ENCODE peak calls at places on chromosomes 2 and 18, in seven cellular contexts. C, J, P, M, E, A and N are unnamed samples.

GRCh38 chr2:136327162-136327852 is 209.4 kb upstream of the CXCR4 start:
- DNase-seq in C (no peak), J (peak), P (peak), M (no peak), E (no peak), A (no peak), N (no peak)

GRCh38 chr2:29047083-29047840 is 27.1 kb downstream of the PCARE start:
- DNase-seq in C (peak), J (no peak), P (no peak), M (no peak), E (no peak), A (no peak), N (no peak)

GRCh38 chr2:201909348-201909747 is 103.0 kb downstream of the CDK15 start:
- DNase-seq in C (no peak), J (no peak), P (no peak), M (no peak), E (no peak), A (no peak), N (no peak)

GRCh38 chr2:189253841-189254240 is 74.3 kb upstream of the COL5A2 start:
- DNase-seq in C (no peak), J (no peak), P (no peak), M (no peak), E (no peak), A (no peak), N (no peak)

GRCh38 chr2:170022692-170023091 is 155.3 kb upstream of the MYO3B start:
- DNase-seq in C (no peak), J (no peak), P (no peak), M (peak), E (no peak), A (peak), N (no peak)

GRCh38 chr2:30231726-30232026 is 342 bp downstream of the LBH start:
- DNase-seq in C (no peak), J (no peak), P (peak), M (no peak), E (no peak), A (no peak), N (no peak)

GRCh38 chr2:54456526-54457325 is 599 bp downstream of the SPTBN1 start:
- DNase-seq in C (peak), J (no peak), P (no peak), M (peak), E (peak), A (no peak), N (no peak)

GRCh38 chr2:127984551-127984950 is 43.3 kb downstream of the SAP130 start:
- DNase-seq in C (no peak), J (no peak), P (no peak), M (no peak), E (no peak), A (no peak), N (no peak)

GRCh38 chr2:43943809-43944452 is 51.9 kb downstream of the LRPPRC start:
- DNase-seq in C (peak), J (no peak), P (no peak), M (no peak), E (no peak), A (no peak), N (no peak)

GRCh38 chr2:74373189-74373588 is 6.9 kb downstream of the DCTN1 start:
- DNase-seq in C (no peak), J (no peak), P (no peak), M (no peak), E (peak), A (no peak), N (no peak)

GRCh38 chr2:97958184-97958583 is 37.6 kb downstream of the TMEM131 start:
- DNase-seq in C (no peak), J (no peak), P (no peak), M (no peak), E (no peak), A (no peak), N (no peak)

GRCh38 chr2:65021709-65022108 is 32.5 kb downstream of the SLC1A4 start:
- DNase-seq in C (no peak), J (no peak), P (no peak), M (no peak), E (no peak), A (no peak), N (no peak)

GRCh38 chr2:234203135-234203984 is 152.9 kb downstream of the SPP2 start:
- DNase-seq in C (no peak), J (no peak), P (no peak), M (peak), E (no peak), A (peak), N (peak)

GRCh38 chr2:98830573-98831145 is 99.7 kb upstream of the MGAT4A start:
- DNase-seq in C (no peak), J (no peak), P (no peak), M (no peak), E (no peak), A (no peak), N (no peak)

GRCh38 chr2:119158563-119159347 is at the start of gene C1QL2:
- DNase-seq in C (peak), J (no peak), P (no peak), M (no peak), E (no peak), A (no peak), N (no peak)

GRCh38 chr2:74927617-74928016 is 30.8 kb upstream of the POLE4 start:
- DNase-seq in C (no peak), J (no peak), P (no peak), M (no peak), E (no peak), A (no peak), N (no peak)

GRCh38 chr2:205511666-205512065 is 170.6 kb upstream of the NRP2 start:
- DNase-seq in C (no peak), J (no peak), P (no peak), M (no peak), E (no peak), A (no peak), N (no peak)

GRCh38 chr2:70962885-70963878 is 15.2 kb upstream of the ANKRD53 start:
- DNase-seq in C (no peak), J (no peak), P (no peak), M (no peak), E (peak), A (no peak), N (no peak)

GRCh38 chr2:25079050-25079635 is 37.3 kb downstream of the EFR3B start:
- DNase-seq in C (no peak), J (no peak), P (no peak), M (no peak), E (no peak), A (no peak), N (no peak)

GRCh38 chr2:36403675-36404230 is 48.2 kb downstream of the CRIM1 start:
- DNase-seq in C (no peak), J (no peak), P (no peak), M (peak), E (no peak), A (peak), N (no peak)

GRCh38 chr2:1590611-1591460 is 153.5 kb downstream of the PXDN start:
- DNase-seq in C (no peak), J (no peak), P (no peak), M (no peak), E (no peak), A (no peak), N (no peak)

GRCh38 chr2:178860551-178860950 is 53.3 kb upstream of the TTN start:
- DNase-seq in C (no peak), J (no peak), P (no peak), M (no peak), E (peak), A (no peak), N (no peak)

GRCh38 chr2:12057436-12058166 is 311.2 kb downstream of the LPIN1 start:
- DNase-seq in C (no peak), J (no peak), P (no peak), M (no peak), E (peak), A (no peak), N (no peak)

GRCh38 chr18:63158676-63159291 is 160.8 kb downstream of the BCL2 start:
- DNase-seq in C (no peak), J (no peak), P (no peak), M (no peak), E (no peak), A (no peak), N (no peak)

GRCh38 chr2:73984203-73984921 is at the start of gene TET3:
- DNase-seq in C (no peak), J (peak), P (no peak), M (peak), E (peak), A (no peak), N (no peak)

GRCh38 chr2:83967854-83968253 is 491.2 kb downstream of the SUCLG1 start:
- DNase-seq in C (no peak), J (no peak), P (no peak), M (no peak), E (no peak), A (no peak), N (no peak)

GRCh38 chr2:172753610-172754009 is 18.0 kb downstream of the RAPGEF4 start:
- DNase-seq in C (no peak), J (no peak), P (no peak), M (no peak), E (no peak), A (no peak), N (no peak)

GRCh38 chr2:236240228-236240990 is 23.8 kb downstream of the ASB18 start:
- DNase-seq in C (no peak), J (no peak), P (no peak), M (peak), E (peak), A (peak), N (peak)

GRCh38 chr2:37875332-37875976 is 49.6 kb upstream of the RMDN2 start:
- DNase-seq in C (no peak), J (no peak), P (no peak), M (no peak), E (no peak), A (no peak), N (no peak)

GRCh38 chr2:6744037-6744436 is 121.7 kb downstream of the CMPK2 start:
- DNase-seq in C (no peak), J (no peak), P (no peak), M (no peak), E (no peak), A (no peak), N (no peak)

GRCh38 chr2:86226780-86227520 is 27.7 kb downstream of the MRPL35 start:
- DNase-seq in C (no peak), J (no peak), P (no peak), M (no peak), E (no peak), A (no peak), N (no peak)

GRCh38 chr2:83067947-83068346 is 1391.1 kb downstream of the SUCLG1 start:
- DNase-seq in C (no peak), J (no peak), P (no peak), M (peak), E (no peak), A (no peak), N (no peak)

GRCh38 chr2:220001693-220002260 is 374.3 kb downstream of the SLC4A3 start:
- DNase-seq in C (no peak), J (no peak), P (no peak), M (peak), E (no peak), A (no peak), N (peak)

GRCh38 chr2:88016948-88017779 is 817 bp upstream of the RNU2-63P start:
- DNase-seq in C (peak), J (no peak), P (no peak), M (peak), E (peak), A (no peak), N (no peak)

GRCh38 chr2:104758199-104758620 is 95.7 kb upstream of the POU3F3 start:
- DNase-seq in C (no peak), J (no peak), P (no peak), M (no peak), E (no peak), A (no peak), N (no peak)

GRCh38 chr2:206004004-206004693 is 81.8 kb downstream of the INO80D start:
- DNase-seq in C (no peak), J (no peak), P (no peak), M (peak), E (no peak), A (no peak), N (no peak)

GRCh38 chr2:28035816-28036215 is 145.3 kb downstream of the BABAM2 start:
- DNase-seq in C (no peak), J (no peak), P (no peak), M (no peak), E (no peak), A (no peak), N (no peak)

GRCh38 chr2:236861196-236861875 is 224.4 kb upstream of the COPS8 start:
- DNase-seq in C (no peak), J (no peak), P (no peak), M (no peak), E (no peak), A (no peak), N (no peak)

GRCh38 chr2:30527411-30527810 is 80.4 kb downstream of the LCLAT1 start:
- DNase-seq in C (no peak), J (no peak), P (no peak), M (no peak), E (no peak), A (no peak), N (no peak)